ENCODE peak calls at places on chromosome 4, in five cellular contexts. J, I, K, Y and Z are unnamed samples.
A peak's percentile ranks its signal among the peaks of the same experiment; 100 is the strongest.

GRCh38 chr4:114264877-114265291 is 285.4 kb upstream of the ARSJ start:
- DNase-seq in J (no peak), I (peak; percentile 98), Y (peak; percentile 59), K (no peak), Z (peak; percentile 53)

GRCh38 chr4:184028571-184028996 is 123.5 kb downstream of the STOX2 start:
- DNase-seq in Y (no peak), K (peak; percentile 67), J (no peak), I (no peak), Z (no peak)

GRCh38 chr4:74335341-74336019 is 27.2 kb downstream of the EPGN start:
- DNase-seq in J (no peak), I (no peak), K (no peak), Y (no peak), Z (no peak)

GRCh38 chr4:185101354-185101890 is 41.6 kb upstream of the SLC25A4 start:
- DNase-seq in J (no peak), Y (no peak), K (no peak), I (no peak), Z (no peak)

GRCh38 chr4:140718240-140718639 is 37.9 kb downstream of the TBC1D9 start:
- DNase-seq in K (no peak), J (no peak), I (peak; percentile 63), Y (peak; percentile 53), Z (peak; percentile 91)

GRCh38 chr4:123893746-123894095 is 497.1 kb downstream of the SPRY1 start:
- DNase-seq in K (no peak), J (no peak), Y (no peak), I (no peak), Z (no peak)

GRCh38 chr4:114383055-114383454 is 215.6 kb upstream of the UGT8 start:
- DNase-seq in K (no peak), J (no peak), Y (no peak), I (no peak), Z (no peak)

GRCh38 chr4:2339458-2340271 is 77.8 kb upstream of the MXD4 start:
- DNase-seq in K (peak; percentile 40), Y (no peak), I (no peak), J (no peak), Z (no peak)

GRCh38 chr4:111323496-111323895 is 700.6 kb upstream of the PITX2 start:
- DNase-seq in K (no peak), I (peak; percentile 38), Y (peak; percentile 81), J (no peak), Z (peak; percentile 81)

GRCh38 chr4:2598661-2599654 is 62.5 kb downstream of the FAM193A start:
- DNase-seq in Y (no peak), I (no peak), J (no peak), K (peak; percentile 64), Z (peak; percentile 15)

GRCh38 chr4:129140521-129140920 is 44.6 kb downstream of the C4orf33 start:
- DNase-seq in K (no peak), Y (peak; percentile 2), I (no peak), J (no peak), Z (peak; percentile 3)
- TF ChIP-seq CTCF in K (no peak), Y (no peak), I (no peak), J (no peak), Z (peak; percentile 6)

GRCh38 chr4:53908661-53909078 is 155.7 kb downstream of the CHIC2 start:
- DNase-seq in I (peak; percentile 90), Y (peak; percentile 98), J (peak; percentile 85), K (no peak), Z (peak; percentile 97)
- H3K4me3 ChIP-seq in I (no peak overlapping the region), Y (peak overlapping the region; percentile 46), J (no peak overlapping the region), K (peak overlapping the region; percentile 7), Z (no peak overlapping the region)

DNA sequence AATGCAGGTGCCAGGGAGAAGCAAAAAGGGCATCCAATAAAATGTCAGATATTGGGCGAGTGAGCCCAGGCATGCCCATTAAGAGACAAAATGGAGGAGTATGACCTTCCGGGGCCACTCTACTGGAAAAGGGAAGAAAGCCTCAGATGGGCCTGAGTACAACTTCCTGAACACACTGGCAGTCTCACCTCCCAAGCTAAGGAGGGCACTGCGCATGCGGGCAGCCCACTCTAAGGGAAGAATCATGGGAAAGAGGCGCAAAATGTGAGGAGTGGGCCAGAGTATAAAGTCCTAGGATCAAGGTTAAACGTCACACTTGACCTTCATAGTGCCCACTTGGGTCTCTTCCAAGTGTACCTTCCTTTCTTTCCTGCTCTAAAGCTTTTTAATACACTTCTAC is 63.5 kb downstream of the TIGD2 start:
- DNase-seq in I (no peak), K (no peak), J (no peak), Y (no peak), Z (no peak)
- TF ChIP-seq CTCF in I (no peak), K (no peak), J (no peak), Y (no peak), Z (no peak)

GRCh38 chr4:23970193-23970850 is 80.5 kb upstream of the PPARGC1A start:
- DNase-seq in I (no peak), J (no peak), K (no peak), Y (no peak), Z (no peak)
- H3K4me3 ChIP-seq in I (no peak overlapping the region), J (no peak overlapping the region), K (no peak overlapping the region), Y (no peak overlapping the region), Z (no peak overlapping the region)

GRCh38 chr4:36665985-36666384 is 384.6 kb downstream of the DTHD1 start:
- DNase-seq in Y (no peak), I (no peak), K (no peak), J (no peak), Z (no peak)
- TF ChIP-seq CTCF in Y (no peak), I (no peak), K (no peak), J (no peak), Z (no peak)

GRCh38 chr4:169611157-169611556 is 1.2 kb downstream of the NEK1 start:
- DNase-seq in I (no peak), J (no peak), K (no peak), Y (no peak), Z (no peak)
- H3K4me3 ChIP-seq in I (no peak overlapping the region), J (peak overlapping the region; percentile 68), K (peak overlapping the region; percentile 83), Y (peak overlapping the region; percentile 98), Z (no peak overlapping the region)